ENCODE peak calls at places on chromosomes 1 and 21, in seven cellular contexts. One of them, this sample, is unnamed.

GRCh38 chr1:88744142-88744541 is 60.1 kb downstream of the PKN2 start:
- DNase-seq in coronary artery: no peak
- DNase-seq in sigmoid colon: no peak
- DNase-seq in progenitor cell of endocrine pancreas: no peak
- DNase-seq in posterior cingulate gyrus: no peak
- DNase-seq in GM20000: no peak
- DNase-seq in activated T-helper 9 cell treated with anti-CD3 and anti-CD28 coated beads, Interleukin-2, amount 50 U/mL, for 16 hours: no peak
- DNase-seq in this sample: no peak

GRCh38 chr1:57304591-57304990 is 119.3 kb downstream of the DAB1 start:
- DNase-seq in sigmoid colon: no peak
- DNase-seq in coronary artery: no peak
- DNase-seq in activated T-helper 9 cell treated with anti-CD3 and anti-CD28 coated beads, Interleukin-2, amount 50 U/mL, for 16 hours: no peak
- DNase-seq in GM20000: no peak
- DNase-seq in progenitor cell of endocrine pancreas: no peak
- DNase-seq in posterior cingulate gyrus: no peak
- DNase-seq in this sample: no peak

GRCh38 chr1:161986328-161986727 is 37.3 kb downstream of the OLFML2B start:
- DNase-seq in GM20000: no peak
- DNase-seq in coronary artery: no peak
- DNase-seq in progenitor cell of endocrine pancreas: no peak
- DNase-seq in activated T-helper 9 cell treated with anti-CD3 and anti-CD28 coated beads, Interleukin-2, amount 50 U/mL, for 16 hours: no peak
- DNase-seq in posterior cingulate gyrus: peak; percentile 54
- DNase-seq in sigmoid colon: peak; percentile 92
- DNase-seq in this sample: no peak

GRCh38 chr1:227883641-227884301 is 64.0 kb downstream of the WNT9A start:
- DNase-seq in coronary artery: peak; percentile 54
- DNase-seq in sigmoid colon: peak; percentile 55
- DNase-seq in GM20000: no peak
- DNase-seq in posterior cingulate gyrus: no peak
- DNase-seq in activated T-helper 9 cell treated with anti-CD3 and anti-CD28 coated beads, Interleukin-2, amount 50 U/mL, for 16 hours: no peak
- DNase-seq in progenitor cell of endocrine pancreas: peak; percentile 7
- DNase-seq in this sample: no peak

GRCh38 chr1:19209439-19209989 is 552 bp downstream of the UBR4 start:
- DNase-seq in progenitor cell of endocrine pancreas: no peak
- DNase-seq in posterior cingulate gyrus: peak; percentile 16
- DNase-seq in sigmoid colon: peak; percentile 71
- DNase-seq in activated T-helper 9 cell treated with anti-CD3 and anti-CD28 coated beads, Interleukin-2, amount 50 U/mL, for 16 hours: peak; percentile 34
- DNase-seq in coronary artery: no peak
- DNase-seq in GM20000: peak; percentile 77
- DNase-seq in this sample: peak; percentile 78

GRCh38 chr1:151540982-151541377 is 871 bp downstream of the TUFT1 start:
- DNase-seq in sigmoid colon: no peak
- DNase-seq in progenitor cell of endocrine pancreas: peak; percentile 19
- DNase-seq in activated T-helper 9 cell treated with anti-CD3 and anti-CD28 coated beads, Interleukin-2, amount 50 U/mL, for 16 hours: no peak
- DNase-seq in GM20000: no peak
- DNase-seq in posterior cingulate gyrus: no peak
- DNase-seq in coronary artery: no peak
- DNase-seq in this sample: no peak

GRCh38 chr1:171988243-171988642 is 146.9 kb downstream of the DNM3 start:
- DNase-seq in activated T-helper 9 cell treated with anti-CD3 and anti-CD28 coated beads, Interleukin-2, amount 50 U/mL, for 16 hours: no peak
- DNase-seq in GM20000: no peak
- DNase-seq in sigmoid colon: no peak
- DNase-seq in progenitor cell of endocrine pancreas: no peak
- DNase-seq in coronary artery: no peak
- DNase-seq in posterior cingulate gyrus: no peak
- DNase-seq in this sample: no peak

GRCh38 chr1:168570652-168571051 is 5.8 kb upstream of the XCL1 start:
- DNase-seq in coronary artery: no peak
- DNase-seq in posterior cingulate gyrus: no peak
- DNase-seq in GM20000: no peak
- DNase-seq in sigmoid colon: no peak
- DNase-seq in progenitor cell of endocrine pancreas: no peak
- DNase-seq in activated T-helper 9 cell treated with anti-CD3 and anti-CD28 coated beads, Interleukin-2, amount 50 U/mL, for 16 hours: no peak
- DNase-seq in this sample: no peak

GRCh38 chr1:185559684-185560310 is 174.4 kb upstream of the HMCN1 start:
- DNase-seq in GM20000: peak; percentile 71
- DNase-seq in sigmoid colon: no peak
- DNase-seq in coronary artery: no peak
- DNase-seq in progenitor cell of endocrine pancreas: no peak
- DNase-seq in activated T-helper 9 cell treated with anti-CD3 and anti-CD28 coated beads, Interleukin-2, amount 50 U/mL, for 16 hours: no peak
- DNase-seq in posterior cingulate gyrus: peak; percentile 34
- DNase-seq in this sample: peak; percentile 72

GRCh38 chr1:207988326-207989005 is 77.5 kb upstream of the CD34 start:
- DNase-seq in coronary artery: no peak
- DNase-seq in progenitor cell of endocrine pancreas: no peak
- DNase-seq in sigmoid colon: no peak
- DNase-seq in posterior cingulate gyrus: no peak
- DNase-seq in activated T-helper 9 cell treated with anti-CD3 and anti-CD28 coated beads, Interleukin-2, amount 50 U/mL, for 16 hours: no peak
- DNase-seq in GM20000: no peak
- DNase-seq in this sample: no peak

GRCh38 chr1:179205284-179205683 is 24.2 kb downstream of the ABL2 start:
- DNase-seq in progenitor cell of endocrine pancreas: no peak
- DNase-seq in activated T-helper 9 cell treated with anti-CD3 and anti-CD28 coated beads, Interleukin-2, amount 50 U/mL, for 16 hours: no peak
- DNase-seq in GM20000: no peak
- DNase-seq in posterior cingulate gyrus: no peak
- DNase-seq in sigmoid colon: no peak
- DNase-seq in coronary artery: no peak
- DNase-seq in this sample: no peak

GRCh38 chr1:206556748-206557635 is 49.7 kb downstream of the RASSF5 start:
- DNase-seq in progenitor cell of endocrine pancreas: peak; percentile 51
- DNase-seq in sigmoid colon: peak; percentile 85
- DNase-seq in activated T-helper 9 cell treated with anti-CD3 and anti-CD28 coated beads, Interleukin-2, amount 50 U/mL, for 16 hours: peak; percentile 84
- DNase-seq in posterior cingulate gyrus: peak; percentile 54
- DNase-seq in GM20000: peak; percentile 80
- DNase-seq in coronary artery: peak; percentile 83
- DNase-seq in this sample: peak; percentile 71

GRCh38 chr21:25562660-25563059 is 44.6 kb downstream of the MRPL39 start:
- DNase-seq in sigmoid colon: no peak
- DNase-seq in coronary artery: no peak
- DNase-seq in activated T-helper 9 cell treated with anti-CD3 and anti-CD28 coated beads, Interleukin-2, amount 50 U/mL, for 16 hours: no peak
- DNase-seq in posterior cingulate gyrus: no peak
- DNase-seq in GM20000: no peak
- DNase-seq in progenitor cell of endocrine pancreas: no peak
- DNase-seq in this sample: peak; percentile 3

GRCh38 chr1:85692730-85693314 is 15.4 kb downstream of the ZNHIT6 start:
- DNase-seq in coronary artery: no peak
- DNase-seq in posterior cingulate gyrus: no peak
- DNase-seq in activated T-helper 9 cell treated with anti-CD3 and anti-CD28 coated beads, Interleukin-2, amount 50 U/mL, for 16 hours: no peak
- DNase-seq in sigmoid colon: no peak
- DNase-seq in GM20000: no peak
- DNase-seq in progenitor cell of endocrine pancreas: no peak
- DNase-seq in this sample: peak; percentile 77

GRCh38 chr1:192529031-192529755 is 46.4 kb upstream of the RGS1 start:
- DNase-seq in sigmoid colon: no peak
- DNase-seq in posterior cingulate gyrus: no peak
- DNase-seq in GM20000: no peak
- DNase-seq in activated T-helper 9 cell treated with anti-CD3 and anti-CD28 coated beads, Interleukin-2, amount 50 U/mL, for 16 hours: no peak
- DNase-seq in coronary artery: no peak
- DNase-seq in progenitor cell of endocrine pancreas: no peak
- DNase-seq in this sample: no peak

GRCh38 chr1:174883361-174883760 is 116.4 kb upstream of the CACYBP start:
- DNase-seq in coronary artery: no peak
- DNase-seq in progenitor cell of endocrine pancreas: no peak
- DNase-seq in GM20000: no peak
- DNase-seq in activated T-helper 9 cell treated with anti-CD3 and anti-CD28 coated beads, Interleukin-2, amount 50 U/mL, for 16 hours: no peak
- DNase-seq in sigmoid colon: no peak
- DNase-seq in posterior cingulate gyrus: no peak
- DNase-seq in this sample: peak; percentile 23

GRCh38 chr1:155893389-155894142 is 17.6 kb downstream of the RIT1 start:
- DNase-seq in activated T-helper 9 cell treated with anti-CD3 and anti-CD28 coated beads, Interleukin-2, amount 50 U/mL, for 16 hours: no peak
- DNase-seq in GM20000: no peak
- DNase-seq in posterior cingulate gyrus: no peak
- DNase-seq in sigmoid colon: no peak
- DNase-seq in coronary artery: no peak
- DNase-seq in progenitor cell of endocrine pancreas: no peak
- DNase-seq in this sample: peak; percentile 93

GRCh38 chr1:226063362-226064167 is 1.0 kb downstream of the H3-3A start:
- DNase-seq in activated T-helper 9 cell treated with anti-CD3 and anti-CD28 coated beads, Interleukin-2, amount 50 U/mL, for 16 hours: peak; percentile 28
- DNase-seq in progenitor cell of endocrine pancreas: peak; percentile 29
- DNase-seq in GM20000: no peak
- DNase-seq in sigmoid colon: peak; percentile 75
- DNase-seq in coronary artery: peak; percentile 78
- DNase-seq in posterior cingulate gyrus: peak; percentile 51
- DNase-seq in this sample: peak; percentile 74